ENCODE peak calls at places on chromosome 4, in six cellular contexts. R, Y, V, X, H and I are unnamed samples.

GRCh38 chr4:168028970-168029610 is 63.2 kb upstream of the ANXA10 start:
- DNase-seq in R (no peak), Y (peak), V (no peak), X (peak), H (peak), I (peak)

GRCh38 chr4:80963051-80963450 is 67.5 kb upstream of the BMP3 start:
- DNase-seq in R (no peak), Y (peak), V (no peak), X (peak), H (peak), I (peak)

GRCh38 chr4:103008875-103009729 is 10.4 kb downstream of the SLC9B1 start:
- DNase-seq in R (peak), Y (peak), V (peak), X (peak), H (peak), I (peak)

GRCh38 chr4:80362578-80363181 is 27.1 kb downstream of the CFAP299 start:
- DNase-seq in R (peak), Y (peak), V (peak), X (peak), H (peak), I (peak)

GRCh38 chr4:19636451-19636850 is 615.3 kb upstream of the SLIT2 start:
- DNase-seq in R (no peak), Y (peak), V (no peak), X (no peak), H (no peak), I (no peak)

GRCh38 chr4:52248836-52249235 is 197.7 kb downstream of the SPATA18 start:
- DNase-seq in R (no peak), Y (peak), V (no peak), X (peak), H (no peak), I (peak)

GRCh38 chr4:145171919-145172318 is 8.5 kb downstream of the OTUD4 start:
- DNase-seq in R (no peak), Y (no peak), V (no peak), X (no peak), H (no peak), I (no peak)

GRCh38 chr4:53459548-53459947 is 82.1 kb downstream of the FIP1L1 start:
- DNase-seq in R (no peak), Y (peak), V (no peak), X (no peak), H (peak), I (peak)

GRCh38 chr4:107825072-107825789 is 499 bp downstream of the SGMS2 start:
- DNase-seq in R (no peak), Y (peak), V (peak), X (peak), H (peak), I (peak)

GRCh38 chr4:118834070-118834469 is 1.9 kb downstream of the SEC24D start:
- DNase-seq in R (no peak), Y (no peak), V (no peak), X (no peak), H (peak), I (peak)

GRCh38 chr4:152021788-152022438 is 261.1 kb upstream of the GATB start:
- DNase-seq in R (no peak), Y (no peak), V (no peak), X (no peak), H (no peak), I (no peak)

GRCh38 chr4:110735691-110736090 is 112.8 kb upstream of the PITX2 start:
- DNase-seq in R (no peak), Y (no peak), V (no peak), X (no peak), H (no peak), I (no peak)

GRCh38 chr4:112075129-112075753 is 70.0 kb upstream of the FAM241A start:
- DNase-seq in R (peak), Y (peak), V (peak), X (peak), H (peak), I (peak)

GRCh38 chr4:48670587-48670986 is 109.5 kb downstream of the FRYL start:
- DNase-seq in R (no peak), Y (no peak), V (no peak), X (no peak), H (no peak), I (no peak)